ENCODE peak calls at places on chromosomes 13 and 19, in seven cellular contexts. B is NCI-H345; D is T follicular helper cell; J is activated CD4-positive, CD25-positive, alpha-beta regulatory T cell treated with anti-CD3 and anti-CD28 coated beads, Interleukin-2, amount 50 U/mL, for 72 hours; X is A172; K is stimulated activated CD4-positive, alpha-beta T cell treated with anti-CD3 and anti-CD28 coated beads, Interleukin-1b, Interleukin-23, amount 100 ng/mL, for 24 hours; H is hypothalamus. E is an unnamed sample.

GRCh38 chr13:70723732-70724131 is 615.5 kb upstream of the KLHL1 start:
- DNase-seq in K (no peak), J (no peak), D (no peak), B (peak), H (no peak), X (no peak), E (no peak)

GRCh38 chr13:112007191-112007590 is 59.8 kb upstream of the SOX1 start:
- DNase-seq in J (no peak), B (no peak), X (no peak), D (no peak), K (no peak), H (no peak), E (no peak)

GRCh38 chr13:27425918-27426630 is 1.7 kb downstream of the GTF3A start:
- DNase-seq in J (peak), D (peak), B (no peak), H (peak), X (peak), K (peak), E (peak)

GRCh38 chr19:2309734-2310362 is 1.9 kb upstream of the LINGO3 start:
- DNase-seq in K (no peak), D (no peak), X (peak), J (no peak), B (peak), H (no peak), E (no peak)

GRCh38 chr13:59755647-59756290 is 408.0 kb downstream of the DIAPH3 start:
- DNase-seq in J (no peak), B (no peak), K (no peak), D (no peak), X (no peak), H (no peak), E (no peak)

GRCh38 chr19:7673995-7674667 is 2.8 kb upstream of the MCEMP1 start:
- DNase-seq in D (no peak), K (no peak), X (peak), J (peak), B (no peak), H (no peak), E (no peak)

GRCh38 chr19:12954150-12954962 is 2.7 kb downstream of the GADD45GIP1 start:
- DNase-seq in J (no peak), H (no peak), D (no peak), K (no peak), B (no peak), X (no peak), E (no peak)

GRCh38 chr19:5829567-5830315 is 9.8 kb downstream of the FUT6 start:
- DNase-seq in B (no peak), D (no peak), X (no peak), H (no peak), J (no peak), K (no peak), E (no peak)

GRCh38 chr13:109577191-109577700 is 209.1 kb downstream of the IRS2 start:
- DNase-seq in J (no peak), X (no peak), K (no peak), H (no peak), B (no peak), D (no peak), E (no peak)

GRCh38 chr19:42693760-42694350 is 46.4 kb downstream of the PSG3 start:
- DNase-seq in B (peak), D (no peak), K (no peak), X (peak), H (no peak), J (no peak), E (no peak)

GRCh38 chr13:23074054-23074805 is 106.5 kb upstream of the SGCG start:
- DNase-seq in B (no peak), K (no peak), X (no peak), D (no peak), J (no peak), H (no peak), E (no peak)

GRCh38 chr13:23558675-23559536 is 11.3 kb upstream of the TNFRSF19 start:
- DNase-seq in D (no peak), H (no peak), J (no peak), B (peak), X (peak), K (no peak), E (peak)